ENCODE peak calls at places on chromosomes 5 and 9, in six cellular contexts. B is mucosa of gallbladder, N is A549, J is PC-9, E is aorta, H is Caco-2. A is an unnamed sample.

GRCh38 chr9:8649807-8650206 is 850.2 kb upstream of the DMAC1 start:
- DNase-seq in B (no peak), N (no peak), J (no peak), E (no peak), H (no peak), A (no peak)

GRCh38 chr9:126327750-126328120 is 1.1 kb downstream of the MVB12B start:
- DNase-seq in B (no peak), N (no peak), J (no peak), E (no peak), H (no peak), A (no peak)

GRCh38 chr9:32431940-32432555 is 47.6 kb downstream of the ACO1 start:
- DNase-seq in B (peak), N (peak), J (no peak), E (no peak), H (peak), A (no peak)

GRCh38 chr9:69976165-69976564 is 67.5 kb upstream of the MAMDC2 start:
- DNase-seq in B (no peak), N (no peak), J (no peak), E (no peak), H (no peak), A (peak)

GRCh38 chr5:88715503-88715902 is 167.5 kb downstream of the MEF2C start:
- DNase-seq in B (no peak), N (no peak), J (no peak), E (no peak), H (no peak), A (no peak)

GRCh38 chr9:129834489-129835127 is 467 bp downstream of the C9orf78 start:
- DNase-seq in B (no peak), N (peak), J (peak), E (no peak), H (peak), A (peak)

GRCh38 chr5:131720714-131721113 is 76.1 kb downstream of the FNIP1 start:
- DNase-seq in B (no peak), N (no peak), J (no peak), E (no peak), H (no peak), A (no peak)

GRCh38 chr9:21432640-21433425 is 7.4 kb upstream of the IFNA1 start:
- DNase-seq in B (no peak), N (no peak), J (no peak), E (no peak), H (no peak), A (no peak)

GRCh38 chr9:132234501-132235045 is 72.7 kb downstream of the NTNG2 start:
- DNase-seq in B (no peak), N (no peak), J (no peak), E (no peak), H (no peak), A (no peak)

GRCh38 chr9:78930281-78930680 is 633.4 kb downstream of the PSAT1 start:
- DNase-seq in B (no peak), N (no peak), J (no peak), E (no peak), H (no peak), A (no peak)

GRCh38 chr5:177116631-177117373 is 16.8 kb upstream of the NSD1 start:
- DNase-seq in B (peak), N (no peak), J (no peak), E (peak), H (no peak), A (no peak)

GRCh38 chr9:37503736-37504135 is 18.0 kb downstream of the POLR1E start:
- DNase-seq in B (no peak), N (no peak), J (no peak), E (no peak), H (no peak), A (no peak)

GRCh38 chr9:70557665-70558419 is 143.4 kb upstream of the KLF9 start:
- DNase-seq in B (no peak), N (no peak), J (no peak), E (no peak), H (no peak), A (no peak)

GRCh38 chr9:131853434-131853833 is 113.6 kb upstream of the RAPGEF1 start:
- DNase-seq in B (no peak), N (no peak), J (no peak), E (no peak), H (no peak), A (no peak)

GRCh38 chr9:27183701-27184100 is 74.7 kb downstream of the TEK start:
- DNase-seq in B (no peak), N (no peak), J (no peak), E (no peak), H (no peak), A (no peak)

GRCh38 chr5:37189355-37189754 is 59.8 kb downstream of the CPLANE1 start:
- DNase-seq in B (no peak), N (no peak), J (no peak), E (no peak), H (no peak), A (no peak)

GRCh38 chr9:9352877-9353481 is 1259.8 kb downstream of the PTPRD start:
- DNase-seq in B (no peak), N (no peak), J (no peak), E (no peak), H (no peak), A (no peak)

GRCh38 chr9:14238518-14238917 is 75.4 kb downstream of the NFIB start:
- DNase-seq in B (peak), N (peak), J (peak), E (no peak), H (peak), A (peak)

GRCh38 chr9:76107487-76107886 is 217.0 kb downstream of the PCSK5 start:
- DNase-seq in B (peak), N (no peak), J (no peak), E (peak), H (no peak), A (no peak)

GRCh38 chr5:17990168-17990567 is 355.9 kb downstream of the TAF11L14 start:
- DNase-seq in B (no peak), N (no peak), J (no peak), E (no peak), H (no peak), A (no peak)

GRCh38 chr9:95516736-95517558 is at the start of gene PTCH1:
- DNase-seq in B (no peak), N (peak), J (peak), E (peak), H (peak), A (no peak)

GRCh38 chr5:158435161-158435616 is 576.2 kb upstream of the CLINT1 start:
- DNase-seq in B (no peak), N (no peak), J (no peak), E (no peak), H (no peak), A (peak)

GRCh38 chr5:81363093-81363886 is 30.6 kb downstream of the ACOT12 start:
- DNase-seq in B (peak), N (no peak), J (no peak), E (no peak), H (peak), A (no peak)

GRCh38 chr5:149636861-149637246 is 55.6 kb downstream of the ARHGEF37 start:
- DNase-seq in B (peak), N (peak), J (peak), E (peak), H (peak), A (peak)

GRCh38 chr5:132464155-132464939 is 26.2 kb downstream of the IRF1 start:
- DNase-seq in B (no peak), N (no peak), J (peak), E (no peak), H (no peak), A (no peak)

GRCh38 chr9:125966959-125967711 is 220.0 kb downstream of the PBX3 start:
- DNase-seq in B (no peak), N (no peak), J (no peak), E (no peak), H (no peak), A (no peak)

GRCh38 chr5:115461506-115462290 is 82.9 kb downstream of the FEM1C start:
- DNase-seq in B (no peak), N (peak), J (peak), E (no peak), H (no peak), A (peak)

GRCh38 chr9:14313378-14313940 is 482 bp downstream of the NFIB start:
- DNase-seq in B (no peak), N (no peak), J (peak), E (peak), H (peak), A (no peak)

GRCh38 chr9:121684381-121685145 is 33.1 kb downstream of the DAB2IP start:
- DNase-seq in B (no peak), N (peak), J (no peak), E (peak), H (peak), A (peak)

GRCh38 chr5:115963566-115963965 is 1.3 kb downstream of the LVRN start:
- DNase-seq in B (no peak), N (no peak), J (no peak), E (no peak), H (no peak), A (no peak)

GRCh38 chr5:144275329-144275728 is 104.7 kb downstream of the KCTD16 start:
- DNase-seq in B (no peak), N (no peak), J (no peak), E (no peak), H (no peak), A (no peak)

GRCh38 chr5:150286820-150287219 is 2.8 kb downstream of the CAMK2A start:
- DNase-seq in B (no peak), N (peak), J (peak), E (no peak), H (peak), A (no peak)

GRCh38 chr9:16028516-16028915 is 475.7 kb downstream of the CCDC171 start:
- DNase-seq in B (no peak), N (no peak), J (no peak), E (no peak), H (no peak), A (no peak)

GRCh38 chr5:41708604-41708940 is 161.7 kb downstream of the OXCT1 start:
- DNase-seq in B (no peak), N (no peak), J (no peak), E (no peak), H (no peak), A (no peak)

GRCh38 chr9:136438909-136439549 is 616 bp downstream of the INPP5E start:
- DNase-seq in B (no peak), N (peak), J (peak), E (no peak), H (peak), A (peak)

GRCh38 chr5:68343421-68343826 is 127.9 kb downstream of the PIK3R1 start:
- DNase-seq in B (peak), N (peak), J (no peak), E (peak), H (no peak), A (peak)